ENCODE peak calls at places on chromosomes 13 and 19, in six cellular contexts. C is heart right ventricle, K is lung, Q is kidney, Z is PC-3, D is tibial artery. E is an unnamed sample.

GRCh38 chr19:45113628-45114027 is 20.6 kb downstream of the PPP1R37 start:
- DNase-seq in C (no peak), K (no peak), Q (no peak), Z (peak), D (no peak), E (no peak)

GRCh38 chr13:44750618-44751017 is 174.5 kb upstream of the TSC22D1 start:
- DNase-seq in C (no peak), K (no peak), Q (no peak), Z (no peak), D (no peak), E (no peak)

GRCh38 chr19:29836409-29836825 is 24.6 kb downstream of the CCNE1 start:
- DNase-seq in C (no peak), K (no peak), Q (no peak), Z (no peak), D (no peak), E (no peak)

GRCh38 chr13:100580045-100580444 is 8.5 kb downstream of the GGACT start:
- DNase-seq in C (no peak), K (no peak), Q (no peak), Z (no peak), D (no peak), E (no peak)

GRCh38 chr19:8423821-8424223 is 10.7 kb downstream of the MARCHF2 start:
- DNase-seq in C (peak), K (peak), Q (peak), Z (peak), D (peak), E (peak)

GRCh38 chr19:34734601-34735103 is 609 bp downstream of the ZNF181 start:
- DNase-seq in C (no peak), K (no peak), Q (no peak), Z (no peak), D (no peak), E (no peak)

GRCh38 chr19:33302175-33302973 is at the start of gene CEBPA:
- DNase-seq in C (peak), K (peak), Q (peak), Z (peak), D (peak), E (peak)

GRCh38 chr19:10760268-10760944 is 42.5 kb downstream of the DNM2 start:
- DNase-seq in C (no peak), K (no peak), Q (peak), Z (peak), D (no peak), E (no peak)

GRCh38 chr19:2013683-2013961 is 1.9 kb downstream of the BTBD2 start:
- DNase-seq in C (no peak), K (no peak), Q (no peak), Z (no peak), D (no peak), E (no peak)

GRCh38 chr19:15248106-15248505 is 15.9 kb upstream of the EPHX3 start:
- DNase-seq in C (peak), K (no peak), Q (no peak), Z (no peak), D (peak), E (peak)

GRCh38 chr13:109795021-109795420 is 8.6 kb upstream of the IRS2 start:
- DNase-seq in C (no peak), K (no peak), Q (no peak), Z (peak), D (no peak), E (no peak)

GRCh38 chr13:43725460-43725859 is 61.3 kb downstream of the ENOX1 start:
- DNase-seq in C (no peak), K (no peak), Q (no peak), Z (no peak), D (no peak), E (no peak)

GRCh38 chr19:14318873-14319272 is 62.4 kb upstream of the ADGRE5 start:
- DNase-seq in C (no peak), K (no peak), Q (no peak), Z (no peak), D (no peak), E (no peak)

GRCh38 chr13:79749985-79750551 is 269.1 kb downstream of the NDFIP2 start:
- DNase-seq in C (peak), K (peak), Q (no peak), Z (peak), D (peak), E (no peak)

GRCh38 chr13:32136061-32136460 is 104.5 kb downstream of the FRY start:
- DNase-seq in C (no peak), K (no peak), Q (no peak), Z (no peak), D (no peak), E (no peak)

GRCh38 chr19:5130371-5131030 is 161.6 kb downstream of the KDM4B start:
- DNase-seq in C (no peak), K (no peak), Q (no peak), Z (no peak), D (no peak), E (no peak)

GRCh38 chr19:5129691-5130090 is 160.8 kb downstream of the KDM4B start:
- DNase-seq in C (no peak), K (no peak), Q (no peak), Z (no peak), D (no peak), E (no peak)

GRCh38 chr19:5132698-5133651 is 164.1 kb downstream of the KDM4B start:
- DNase-seq in C (no peak), K (no peak), Q (no peak), Z (no peak), D (no peak), E (no peak)

GRCh38 chr19:5131866-5132561 is 163.1 kb downstream of the KDM4B start:
- DNase-seq in C (no peak), K (no peak), Q (no peak), Z (peak), D (no peak), E (no peak)

GRCh38 chr19:5131031-5131865 is 162.3 kb downstream of the KDM4B start:
- DNase-seq in C (no peak), K (no peak), Q (no peak), Z (no peak), D (no peak), E (no peak)
- TF ChIP-seq CTCF in C (no peak), K (no peak), Q (no peak), Z (no peak), D (no peak), E (no peak)

GRCh38 chr13:113862766-113863510 is 938 bp downstream of the GAS6 start:
- DNase-seq in C (peak), K (no peak), Q (peak), Z (no peak), D (no peak), E (peak)

GRCh38 chr13:113861433-113862030 is 2.3 kb downstream of the GAS6 start:
- DNase-seq in C (no peak), K (no peak), Q (no peak), Z (no peak), D (no peak), E (peak)

GRCh38 chr13:113862191-113862765 is 1.6 kb downstream of the GAS6 start:
- DNase-seq in C (peak), K (no peak), Q (peak), Z (no peak), D (no peak), E (peak)

GRCh38 chr13:113864303-113864890 is 521 bp upstream of the GAS6 start:
- DNase-seq in C (no peak), K (no peak), Q (no peak), Z (no peak), D (no peak), E (peak)

DNA sequence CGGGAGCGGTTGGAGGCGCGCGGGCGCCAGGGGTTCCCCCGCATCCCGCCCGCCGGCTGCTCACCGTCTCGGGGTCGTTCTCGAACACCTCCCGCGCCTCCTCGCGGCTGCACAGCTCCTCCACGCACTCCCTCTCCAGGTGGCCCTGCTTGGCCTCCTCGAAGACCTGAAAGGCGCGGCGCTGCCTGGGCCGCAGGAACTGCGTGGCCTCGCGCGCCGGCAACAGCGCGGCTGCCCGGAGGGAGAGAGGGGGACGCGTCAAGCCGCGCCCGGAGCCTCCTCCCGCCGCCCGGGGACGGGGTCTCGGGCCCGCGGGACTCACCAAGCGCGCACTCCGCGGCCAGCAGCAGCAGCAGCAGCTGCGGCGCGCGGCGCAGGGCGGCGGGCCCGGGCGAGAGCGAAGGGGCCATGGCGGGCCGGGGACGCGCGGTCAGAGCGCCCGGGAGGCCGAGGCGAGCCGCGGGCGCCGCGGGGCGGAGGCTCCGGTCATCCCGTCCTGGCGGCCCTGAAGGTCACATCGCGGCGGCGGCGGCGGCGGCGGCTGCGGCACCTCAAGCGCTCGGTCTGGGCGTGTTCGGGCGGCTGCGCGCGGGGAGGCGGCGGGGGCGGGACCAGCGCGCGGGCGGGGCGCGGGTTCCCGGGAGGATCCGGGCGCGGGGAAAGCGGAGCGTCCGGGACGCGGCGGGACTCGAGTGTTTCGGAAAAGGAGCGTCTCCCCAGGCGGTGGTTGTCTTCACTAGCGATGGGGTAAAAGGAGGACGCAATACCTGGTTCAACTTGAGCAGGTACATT is at the start of gene GAS6:
- DNase-seq in C (peak), K (no peak), Q (peak), Z (peak), D (no peak), E (peak)
- H3K27ac ChIP-seq in C (peak), K (peak), Q (peak), Z (no peak), D (peak), E (peak)

GRCh38 chr13:30116379-30116778 is 191.0 kb downstream of the KATNAL1 start:
- DNase-seq in C (no peak), K (no peak), Q (no peak), Z (no peak), D (no peak), E (no peak)

GRCh38 chr13:30113531-30113930 is 193.8 kb downstream of the KATNAL1 start:
- DNase-seq in C (no peak), K (no peak), Q (no peak), Z (no peak), D (peak), E (no peak)

GRCh38 chr13:30115257-30115600 is 192.1 kb downstream of the KATNAL1 start:
- DNase-seq in C (no peak), K (no peak), Q (no peak), Z (no peak), D (no peak), E (no peak)

GRCh38 chr13:30113983-30114491 is 193.3 kb downstream of the KATNAL1 start:
- DNase-seq in C (no peak), K (peak), Q (no peak), Z (no peak), D (no peak), E (no peak)

GRCh38 chr13:30114586-30115256 is 192.6 kb downstream of the KATNAL1 start:
- DNase-seq in C (peak), K (peak), Q (peak), Z (peak), D (peak), E (peak)
- H3K4me3 ChIP-seq in C (peak), K (peak), Q (peak), Z (peak), D (peak), E (peak)

DNA sequence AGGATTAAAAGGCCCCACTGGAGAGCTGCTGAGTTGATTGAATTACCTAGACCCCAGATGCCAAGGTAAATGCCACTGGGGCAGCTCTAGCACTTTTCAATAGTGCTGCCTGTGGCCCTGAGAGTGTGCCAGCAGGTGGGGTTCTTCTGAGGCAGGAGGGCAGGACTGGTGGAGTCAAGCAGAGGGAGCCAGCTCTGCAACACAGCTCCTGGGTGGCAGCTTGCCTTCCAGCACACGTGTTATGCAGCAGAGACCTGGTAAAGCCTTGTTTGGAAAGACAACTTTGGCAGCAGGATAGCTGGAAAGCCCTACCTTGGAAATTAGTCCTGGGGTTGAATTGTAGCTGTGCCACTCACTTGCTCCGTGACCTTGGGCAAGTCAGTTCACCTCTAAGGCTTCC is 306.6 kb downstream of the ATP8A2 start:
- DNase-seq in C (no peak), K (no peak), Q (no peak), Z (no peak), D (no peak), E (no peak)
- TF ChIP-seq CTCF in C (no peak), K (no peak), Q (no peak), Z (peak), D (no peak), E (no peak)